ENCODE peak calls at places on chromosomes 3 and 15, in five cellular contexts. B, K, Z, O and S are unnamed samples.
A peak's percentile ranks its signal among the peaks of the same experiment; 100 is the strongest.

GRCh38 chr3:40971191-40972168 is 227.8 kb upstream of the CTNNB1 start:
- DNase-seq in B (peak; percentile 99), K (peak; percentile 53), Z (peak; percentile 91), O (no peak), S (no peak)

GRCh38 chr3:38960953-38961622 is 90.7 kb downstream of the SCN11A start:
- DNase-seq in B (peak; percentile 24), K (peak; percentile 25), Z (peak; percentile 45), O (no peak), S (no peak)

GRCh38 chr3:177460100-177460499 is 262.8 kb upstream of the TBL1XR1 start:
- DNase-seq in B (no peak), K (no peak), Z (no peak), O (no peak), S (no peak)

GRCh38 chr3:192887047-192887446 is 30.6 kb downstream of the MB21D2 start:
- DNase-seq in B (no peak), K (peak; percentile 38), Z (peak; percentile 56), O (no peak), S (no peak)

GRCh38 chr3:155382396-155383042 is 89.0 kb upstream of the STRIT1 start:
- DNase-seq in B (peak; percentile 52), K (peak; percentile 53), Z (peak; percentile 66), O (peak; percentile 92), S (no peak)

GRCh38 chr15:42072141-42072685 is 22.1 kb downstream of the PLA2G4D start:
- DNase-seq in B (no peak), K (no peak), Z (no peak), O (no peak), S (no peak)

GRCh38 chr3:85304360-85304964 is 345.7 kb downstream of the CADM2 start:
- DNase-seq in B (peak; percentile 1), K (peak; percentile 3), Z (peak; percentile 4), O (no peak), S (no peak)

GRCh38 chr3:38826001-38826400 is 10.0 kb upstream of the SCN10A start:
- DNase-seq in B (no peak), K (no peak), Z (no peak), O (no peak), S (no peak)

GRCh38 chr15:99016680-99017321 is 9.2 kb upstream of the PGPEP1L start:
- DNase-seq in B (peak; percentile 67), K (no peak), Z (peak; percentile 37), O (no peak), S (no peak)

GRCh38 chr15:89177116-89177515 is 44.3 kb downstream of the RLBP1 start:
- DNase-seq in B (no peak), K (no peak), Z (no peak), O (no peak), S (no peak)

GRCh38 chr3:187899246-187899645 is 154.0 kb upstream of the BCL6 start:
- DNase-seq in B (no peak), K (no peak), Z (no peak), O (no peak), S (no peak)

GRCh38 chr3:158200973-158201372 is 91.1 kb downstream of the RSRC1 start:
- DNase-seq in B (no peak), K (no peak), Z (no peak), O (no peak), S (no peak)

GRCh38 chr3:32954506-32954905 is 3.1 kb downstream of the CCR4 start:
- DNase-seq in B (peak; percentile 61), K (no peak), Z (no peak), O (no peak), S (no peak)

GRCh38 chr3:17384567-17385296 is 357.7 kb downstream of the TBC1D5 start:
- DNase-seq in B (peak; percentile 26), K (no peak), Z (peak; percentile 28), O (no peak), S (no peak)

GRCh38 chr3:32138545-32139104 is 32.2 kb downstream of the GPD1L start:
- DNase-seq in B (no peak), K (no peak), Z (peak; percentile 20), O (no peak), S (no peak)

GRCh38 chr3:172129868-172130751 is 90.7 kb downstream of the FNDC3B start:
- DNase-seq in B (peak; percentile 98), K (peak; percentile 95), Z (peak; percentile 99), O (peak; percentile 8), S (peak; percentile 49)

GRCh38 chr3:38834717-38835116 is 18.7 kb upstream of the SCN10A start:
- DNase-seq in B (no peak), K (no peak), Z (no peak), O (no peak), S (no peak)

GRCh38 chr3:63961891-63962290 is 49.7 kb upstream of the SCAANT1 start:
- DNase-seq in B (peak; percentile 71), K (peak; percentile 52), Z (peak; percentile 68), O (no peak), S (no peak)

GRCh38 chr3:123871946-123872345 is 12.2 kb downstream of the MYLK start:
- DNase-seq in B (peak; percentile 65), K (no peak), Z (no peak), O (no peak), S (no peak)

GRCh38 chr3:60240558-60240957 is 1010.7 kb downstream of the FHIT start:
- DNase-seq in B (no peak), K (no peak), Z (no peak), O (no peak), S (no peak)

GRCh38 chr3:124860599-124860998 is 26.6 kb downstream of the ITGB5 start:
- DNase-seq in B (peak; percentile 84), K (peak; percentile 28), Z (peak; percentile 89), O (no peak), S (no peak)

GRCh38 chr15:87871130-87871737 is 385.3 kb downstream of the NTRK3 start:
- DNase-seq in B (no peak), K (no peak), Z (peak; percentile 14), O (no peak), S (no peak)

GRCh38 chr3:129003578-129004112 is 2.5 kb downstream of the EFCC1 start:
- DNase-seq in B (peak; percentile 48), K (peak; percentile 23), Z (no peak), O (peak; percentile 92), S (no peak)

GRCh38 chr3:197372076-197372661 is 73.8 kb upstream of the DLG1 start:
- DNase-seq in B (peak; percentile 93), K (peak; percentile 66), Z (peak; percentile 86), O (no peak), S (no peak)

GRCh38 chr3:84965141-84965540 is 6.4 kb downstream of the CADM2 start:
- DNase-seq in B (no peak), K (peak; percentile 10), Z (no peak), O (no peak), S (no peak)

GRCh38 chr3:4834403-4834866 is 144.8 kb upstream of the BHLHE40 start:
- DNase-seq in B (no peak), K (no peak), Z (no peak), O (no peak), S (no peak)

DNA sequence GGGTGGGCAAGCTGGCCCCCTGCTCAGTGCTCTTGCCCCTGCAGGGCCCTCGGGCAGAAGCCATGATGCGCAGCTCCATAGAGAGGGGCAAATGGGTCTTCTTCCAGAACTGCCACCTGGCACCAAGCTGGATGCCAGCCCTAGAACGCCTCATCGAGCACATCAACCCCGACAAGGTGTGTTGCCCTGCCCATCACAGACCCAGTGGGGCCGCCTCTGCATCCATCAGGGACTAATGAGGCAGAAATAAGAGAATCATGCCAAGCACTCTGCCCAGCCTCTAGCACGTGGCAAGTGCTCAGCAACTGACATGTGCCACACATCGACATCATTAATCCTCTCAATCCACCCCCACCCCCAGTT is 49.4 kb downstream of the SEMA3G start:
- DNase-seq in B (no peak), K (no peak), Z (no peak), O (no peak), S (no peak)
- H3K4me3 ChIP-seq in B (no peak overlapping the region), K (no peak overlapping the region), Z (no peak overlapping the region), O (no peak overlapping the region), S (no peak overlapping the region)

GRCh38 chr3:117230924-117231323 is 521.3 kb downstream of the TUSC7 start:
- DNase-seq in B (no peak), K (no peak), Z (no peak), O (no peak), S (no peak)
- TF ChIP-seq CTCF in B (no peak), K (no peak), Z (no peak), O (no peak), S (no peak)

DNA sequence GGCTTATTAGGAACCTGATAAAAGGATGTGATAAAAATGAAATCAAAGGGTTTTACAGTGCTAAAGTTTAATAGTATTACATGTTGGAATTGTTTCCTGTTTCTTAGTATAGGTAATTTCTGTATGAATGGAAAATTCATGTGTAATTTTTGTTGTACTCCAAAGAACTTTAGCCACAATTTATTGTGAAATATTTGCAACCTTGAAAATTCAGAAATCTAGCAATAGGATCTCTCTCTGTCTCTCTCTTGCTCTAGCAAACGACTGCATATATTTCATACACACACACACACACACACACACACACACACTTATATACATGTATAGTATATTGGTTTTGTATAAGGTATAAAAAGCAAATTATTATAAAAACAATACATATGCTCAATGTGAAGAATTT is 59.6 kb downstream of the PIAS1 start:
- DNase-seq in B (no peak), K (no peak), Z (no peak), O (no peak), S (no peak)
- H3K4me1 ChIP-seq in B (no peaks in the 10 kb centered on the region), K (peaks cover 34% of the 10 kb centered on the region), Z (peaks cover 2% of the 10 kb centered on the region), O (peaks cover 22% of the 10 kb centered on the region), S (peaks cover 6% of the 10 kb centered on the region)

DNA sequence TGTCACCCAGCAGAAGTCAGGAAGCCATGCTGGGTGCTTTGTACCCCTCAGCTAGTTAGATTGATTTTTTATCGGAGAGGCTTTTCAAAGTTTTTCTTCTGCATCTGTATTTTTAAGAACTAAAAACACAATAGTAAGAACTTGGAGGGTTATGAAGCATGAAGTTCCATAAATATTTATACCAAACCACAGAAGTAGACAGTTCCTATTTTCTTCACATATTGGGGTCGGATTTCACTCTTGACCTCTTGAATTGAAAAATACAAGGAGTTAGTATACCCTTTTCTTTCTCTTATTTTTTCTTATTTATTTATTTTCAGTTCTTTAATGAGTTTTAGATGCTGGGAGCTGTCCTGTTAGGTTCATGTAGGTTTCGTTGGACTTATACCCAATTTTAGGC is 35.1 kb downstream of the SLC25A26 start:
- DNase-seq in B (no peak), K (no peak), Z (peak; percentile 19), O (no peak), S (no peak)
- H3K4me3 ChIP-seq in B (no peak overlapping the region), K (no peak overlapping the region), Z (no peak overlapping the region), O (no peak overlapping the region), S (no peak overlapping the region)

GRCh38 chr3:45826908-45827307 is 15.0 kb downstream of the LZTFL1 start:
- DNase-seq in B (no peak), K (no peak), Z (no peak), O (no peak), S (no peak)

GRCh38 chr3:45830121-45830520 is 11.8 kb downstream of the LZTFL1 start:
- DNase-seq in B (no peak), K (no peak), Z (no peak), O (no peak), S (no peak)

GRCh38 chr3:45838466-45838865 is 3.5 kb downstream of the LZTFL1 start:
- DNase-seq in B (no peak), K (no peak), Z (no peak), O (no peak), S (no peak)

GRCh38 chr3:45832691-45833090 is 9.2 kb downstream of the LZTFL1 start:
- DNase-seq in B (peak; percentile 38), K (no peak), Z (peak; percentile 18), O (no peak), S (no peak)
- TF ChIP-seq CTCF in B (peak; percentile 49), K (peak; percentile 37), Z (no peak), O (no peak), S (no peak)